ENCODE peak calls at places on chromosomes 12 and 14, in six cellular contexts. One of them, this sample, is unnamed.

GRCh38 chr12:80226576-80226975 is 127.2 kb downstream of the OTOGL start:
- DNase-seq in mucosa of descending colon: no peak
- DNase-seq in psoas muscle: no peak
- DNase-seq in RWPE2: no peak
- DNase-seq in cardiac muscle cell: no peak
- DNase-seq in hepatocyte: no peak
- DNase-seq in this sample: no peak

GRCh38 chr14:76350671-76351070 is 25.3 kb upstream of the ESRRB start:
- DNase-seq in psoas muscle: no peak
- DNase-seq in mucosa of descending colon: no peak
- DNase-seq in cardiac muscle cell: no peak
- DNase-seq in hepatocyte: no peak
- DNase-seq in RWPE2: no peak
- DNase-seq in this sample: no peak

GRCh38 chr12:39672976-39673375 is 53.4 kb upstream of the ABCD2 start:
- DNase-seq in mucosa of descending colon: no peak
- DNase-seq in cardiac muscle cell: no peak
- DNase-seq in hepatocyte: no peak
- DNase-seq in RWPE2: no peak
- DNase-seq in psoas muscle: no peak
- DNase-seq in this sample: no peak

GRCh38 chr12:116604883-116605641 is 45.9 kb downstream of the MAP1LC3B2 start:
- DNase-seq in RWPE2: no peak
- DNase-seq in mucosa of descending colon: no peak
- DNase-seq in psoas muscle: no peak
- DNase-seq in cardiac muscle cell: no peak
- DNase-seq in hepatocyte: no peak
- DNase-seq in this sample: no peak

GRCh38 chr12:131432532-131433260 is 278.2 kb upstream of the SFSWAP start:
- DNase-seq in cardiac muscle cell: no peak
- DNase-seq in psoas muscle: no peak
- DNase-seq in hepatocyte: no peak
- DNase-seq in mucosa of descending colon: no peak
- DNase-seq in RWPE2: no peak
- DNase-seq in this sample: no peak

GRCh38 chr14:36068777-36069534 is 107.6 kb downstream of the PTCSC3 start:
- DNase-seq in RWPE2: no peak
- DNase-seq in cardiac muscle cell: no peak
- DNase-seq in hepatocyte: no peak
- DNase-seq in mucosa of descending colon: no peak
- DNase-seq in psoas muscle: no peak
- DNase-seq in this sample: no peak

GRCh38 chr12:56714431-56714929 is 10.6 kb downstream of the NACA start:
- DNase-seq in cardiac muscle cell: no peak
- DNase-seq in RWPE2: no peak
- DNase-seq in mucosa of descending colon: no peak
- DNase-seq in hepatocyte: no peak
- DNase-seq in psoas muscle: no peak
- DNase-seq in this sample: no peak

GRCh38 chr12:109504068-109504467 is 26.6 kb downstream of the UBE3B start:
- DNase-seq in hepatocyte: no peak
- DNase-seq in RWPE2: no peak
- DNase-seq in psoas muscle: no peak
- DNase-seq in mucosa of descending colon: no peak
- DNase-seq in cardiac muscle cell: no peak
- DNase-seq in this sample: no peak

GRCh38 chr14:36655963-36656768 is 5.5 kb upstream of the PAX9 start:
- DNase-seq in hepatocyte: peak
- DNase-seq in RWPE2: peak
- DNase-seq in mucosa of descending colon: peak
- DNase-seq in psoas muscle: no peak
- DNase-seq in cardiac muscle cell: peak
- DNase-seq in this sample: peak

GRCh38 chr14:49769171-49769570 is 1.2 kb downstream of the KLHDC2 start:
- DNase-seq in cardiac muscle cell: no peak
- DNase-seq in psoas muscle: no peak
- DNase-seq in hepatocyte: no peak
- DNase-seq in RWPE2: no peak
- DNase-seq in mucosa of descending colon: peak
- DNase-seq in this sample: no peak

GRCh38 chr14:82759691-82760090 is 1226.0 kb upstream of the SEL1L start:
- DNase-seq in RWPE2: no peak
- DNase-seq in hepatocyte: no peak
- DNase-seq in mucosa of descending colon: no peak
- DNase-seq in psoas muscle: no peak
- DNase-seq in cardiac muscle cell: no peak
- DNase-seq in this sample: no peak

GRCh38 chr12:107544947-107545346 is 140.7 kb upstream of the PWP1 start:
- DNase-seq in hepatocyte: no peak
- DNase-seq in mucosa of descending colon: no peak
- DNase-seq in cardiac muscle cell: no peak
- DNase-seq in psoas muscle: no peak
- DNase-seq in RWPE2: no peak
- DNase-seq in this sample: no peak

GRCh38 chr14:91350813-91351507 is 66.7 kb downstream of the CCDC88C start:
- DNase-seq in hepatocyte: no peak
- DNase-seq in mucosa of descending colon: no peak
- DNase-seq in psoas muscle: no peak
- DNase-seq in RWPE2: peak
- DNase-seq in cardiac muscle cell: no peak
- DNase-seq in this sample: no peak

GRCh38 chr12:17954788-17955187 is 135.2 kb downstream of the RERGL start:
- DNase-seq in mucosa of descending colon: no peak
- DNase-seq in hepatocyte: no peak
- DNase-seq in cardiac muscle cell: no peak
- DNase-seq in RWPE2: no peak
- DNase-seq in psoas muscle: no peak
- DNase-seq in this sample: no peak

GRCh38 chr12:120199595-120200306 is 1.2 kb downstream of the RPLP0 start:
- DNase-seq in mucosa of descending colon: no peak
- DNase-seq in cardiac muscle cell: no peak
- DNase-seq in psoas muscle: peak
- DNase-seq in RWPE2: no peak
- DNase-seq in hepatocyte: no peak
- DNase-seq in this sample: peak

GRCh38 chr14:24365600-24366374 is 2.2 kb upstream of the NFATC4 start:
- DNase-seq in mucosa of descending colon: peak
- DNase-seq in cardiac muscle cell: peak
- DNase-seq in psoas muscle: peak
- DNase-seq in RWPE2: no peak
- DNase-seq in hepatocyte: peak
- DNase-seq in this sample: peak

GRCh38 chr12:6345319-6346071 is 3.6 kb upstream of the TNFRSF1A start:
- DNase-seq in psoas muscle: no peak
- DNase-seq in cardiac muscle cell: no peak
- DNase-seq in mucosa of descending colon: no peak
- DNase-seq in RWPE2: no peak
- DNase-seq in hepatocyte: peak
- DNase-seq in this sample: no peak

GRCh38 chr12:6961695-6962284 is 8.7 kb downstream of the PHB2 start:
- DNase-seq in psoas muscle: peak
- DNase-seq in cardiac muscle cell: peak
- DNase-seq in RWPE2: peak
- DNase-seq in mucosa of descending colon: peak
- DNase-seq in hepatocyte: peak
- DNase-seq in this sample: peak

GRCh38 chr14:100140452-100141132 is 18.9 kb downstream of the DEGS2 start:
- DNase-seq in hepatocyte: peak
- DNase-seq in psoas muscle: no peak
- DNase-seq in RWPE2: no peak
- DNase-seq in mucosa of descending colon: peak
- DNase-seq in cardiac muscle cell: peak
- DNase-seq in this sample: no peak
- TF ChIP-seq CTCF in hepatocyte: peak
- TF ChIP-seq CTCF in psoas muscle: no peak
- TF ChIP-seq CTCF in RWPE2: no peak
- TF ChIP-seq CTCF in mucosa of descending colon: no peak
- TF ChIP-seq CTCF in cardiac muscle cell: peak
- TF ChIP-seq CTCF in this sample: no peak

GRCh38 chr12:63450821-63451220 is 217.5 kb downstream of the DPY19L2 start:
- DNase-seq in RWPE2: no peak
- DNase-seq in mucosa of descending colon: no peak
- DNase-seq in hepatocyte: no peak
- DNase-seq in cardiac muscle cell: no peak
- DNase-seq in psoas muscle: no peak
- DNase-seq in this sample: no peak
- TF ChIP-seq CTCF in RWPE2: peak
- TF ChIP-seq CTCF in mucosa of descending colon: no peak
- TF ChIP-seq CTCF in hepatocyte: no peak
- TF ChIP-seq CTCF in cardiac muscle cell: no peak
- TF ChIP-seq CTCF in psoas muscle: no peak
- TF ChIP-seq CTCF in this sample: no peak

DNA sequence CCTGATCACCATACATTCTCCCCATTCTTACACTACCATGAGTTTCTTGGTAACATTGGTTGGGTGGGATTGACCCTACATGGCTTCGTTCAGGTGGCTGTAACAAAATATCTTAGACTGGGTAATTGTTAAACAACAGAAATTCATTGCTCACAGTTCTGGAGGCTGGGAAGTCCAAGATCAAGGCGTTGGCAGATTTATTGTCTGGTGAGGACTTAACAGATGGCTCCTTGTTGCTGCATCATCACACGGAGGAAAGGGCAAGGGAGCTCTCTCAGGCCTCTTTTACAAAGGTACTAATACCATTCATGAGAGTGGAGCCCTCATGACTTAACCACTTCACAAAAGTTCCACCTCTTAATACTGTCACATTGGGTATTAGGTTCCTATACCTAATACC is 116.7 kb upstream of the EGLN3 start:
- DNase-seq in hepatocyte: no peak
- DNase-seq in psoas muscle: no peak
- DNase-seq in mucosa of descending colon: no peak
- DNase-seq in RWPE2: no peak
- DNase-seq in cardiac muscle cell: no peak
- DNase-seq in this sample: no peak
- TF ChIP-seq CTCF in hepatocyte: no peak
- TF ChIP-seq CTCF in psoas muscle: no peak
- TF ChIP-seq CTCF in mucosa of descending colon: no peak
- TF ChIP-seq CTCF in RWPE2: no peak
- TF ChIP-seq CTCF in cardiac muscle cell: no peak
- TF ChIP-seq CTCF in this sample: no peak

GRCh38 chr14:22434030-22434429 is 155.0 kb downstream of the DAD1 start:
- DNase-seq in mucosa of descending colon: no peak
- DNase-seq in hepatocyte: no peak
- DNase-seq in psoas muscle: no peak
- DNase-seq in RWPE2: no peak
- DNase-seq in cardiac muscle cell: no peak
- DNase-seq in this sample: no peak
- TF ChIP-seq CTCF in mucosa of descending colon: no peak
- TF ChIP-seq CTCF in hepatocyte: peak
- TF ChIP-seq CTCF in psoas muscle: no peak
- TF ChIP-seq CTCF in RWPE2: no peak
- TF ChIP-seq CTCF in cardiac muscle cell: no peak
- TF ChIP-seq CTCF in this sample: no peak

GRCh38 chr12:11892065-11892391 is 178.7 kb upstream of the BCL2L14 start:
- DNase-seq in RWPE2: no peak
- DNase-seq in psoas muscle: no peak
- DNase-seq in hepatocyte: no peak
- DNase-seq in cardiac muscle cell: peak
- DNase-seq in mucosa of descending colon: no peak
- DNase-seq in this sample: no peak
- TF ChIP-seq CTCF in RWPE2: no peak
- TF ChIP-seq CTCF in psoas muscle: peak
- TF ChIP-seq CTCF in hepatocyte: peak
- TF ChIP-seq CTCF in cardiac muscle cell: peak
- TF ChIP-seq CTCF in mucosa of descending colon: no peak
- TF ChIP-seq CTCF in this sample: peak

DNA sequence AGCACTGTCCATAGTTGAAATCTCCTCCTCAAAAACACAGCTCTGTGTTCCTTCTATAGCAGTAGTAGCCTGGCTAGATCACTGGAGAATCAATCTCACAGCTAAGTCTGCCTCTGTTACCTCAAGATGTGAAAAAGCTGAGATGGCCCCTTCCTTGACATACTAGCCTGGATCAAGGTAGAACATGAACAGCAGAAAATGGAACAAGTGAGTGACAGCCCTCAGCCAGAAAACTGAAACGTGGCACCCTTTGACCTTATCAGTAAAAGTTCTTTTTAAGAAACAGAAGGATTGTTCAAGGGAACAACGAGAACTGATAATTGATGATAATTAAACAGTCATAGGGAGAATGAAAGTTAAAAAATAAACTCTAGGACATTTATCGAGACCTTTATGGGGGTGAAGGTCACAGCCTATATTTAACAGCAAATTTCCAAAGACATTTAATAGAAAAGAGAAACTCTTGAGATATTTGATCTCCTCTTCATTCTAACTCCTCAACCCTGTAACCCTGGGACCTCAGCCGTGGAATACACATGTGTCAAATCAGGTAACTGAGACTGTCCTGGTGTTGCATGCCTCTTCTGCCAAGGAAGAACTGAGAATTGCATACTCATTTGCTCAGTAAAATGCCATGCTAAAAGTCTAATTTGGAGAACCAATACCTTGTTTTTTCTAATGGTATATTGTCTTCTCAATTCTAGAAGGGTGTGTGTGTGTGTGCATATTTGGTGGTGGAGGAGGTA is 258.0 kb upstream of the ATP2B1 start:
- DNase-seq in RWPE2: no peak
- DNase-seq in mucosa of descending colon: no peak
- DNase-seq in psoas muscle: no peak
- DNase-seq in cardiac muscle cell: no peak
- DNase-seq in hepatocyte: no peak
- DNase-seq in this sample: no peak
- TF ChIP-seq CTCF in RWPE2: no peak
- TF ChIP-seq CTCF in mucosa of descending colon: no peak
- TF ChIP-seq CTCF in psoas muscle: no peak
- TF ChIP-seq CTCF in cardiac muscle cell: no peak
- TF ChIP-seq CTCF in hepatocyte: no peak
- TF ChIP-seq CTCF in this sample: no peak

DNA sequence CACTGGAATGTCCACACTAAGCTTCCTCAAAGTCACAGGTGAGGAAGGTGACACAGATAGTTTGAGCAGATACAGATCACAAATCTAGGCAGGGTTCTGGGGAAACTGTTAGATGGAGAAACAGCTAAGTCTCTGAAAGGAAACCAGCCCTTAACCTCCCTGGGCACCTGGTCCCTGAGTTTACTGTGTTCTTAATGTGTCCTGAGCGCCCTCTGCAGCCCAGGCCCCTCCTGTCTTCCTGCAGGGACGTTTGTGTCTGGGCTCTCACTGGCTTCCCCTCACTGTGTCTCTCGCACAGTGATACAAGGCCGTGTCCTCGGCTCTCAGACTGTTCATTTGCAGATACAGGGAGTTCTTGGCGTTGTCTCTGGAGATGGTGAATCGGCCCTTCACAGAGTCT is 684.3 kb downstream of the TMEM121 start:
- DNase-seq in RWPE2: no peak
- DNase-seq in mucosa of descending colon: no peak
- DNase-seq in hepatocyte: no peak
- DNase-seq in psoas muscle: no peak
- DNase-seq in cardiac muscle cell: no peak
- DNase-seq in this sample: no peak
- TF ChIP-seq CTCF in RWPE2: no peak
- TF ChIP-seq CTCF in mucosa of descending colon: no peak
- TF ChIP-seq CTCF in hepatocyte: no peak
- TF ChIP-seq CTCF in psoas muscle: no peak
- TF ChIP-seq CTCF in cardiac muscle cell: no peak
- TF ChIP-seq CTCF in this sample: no peak

DNA sequence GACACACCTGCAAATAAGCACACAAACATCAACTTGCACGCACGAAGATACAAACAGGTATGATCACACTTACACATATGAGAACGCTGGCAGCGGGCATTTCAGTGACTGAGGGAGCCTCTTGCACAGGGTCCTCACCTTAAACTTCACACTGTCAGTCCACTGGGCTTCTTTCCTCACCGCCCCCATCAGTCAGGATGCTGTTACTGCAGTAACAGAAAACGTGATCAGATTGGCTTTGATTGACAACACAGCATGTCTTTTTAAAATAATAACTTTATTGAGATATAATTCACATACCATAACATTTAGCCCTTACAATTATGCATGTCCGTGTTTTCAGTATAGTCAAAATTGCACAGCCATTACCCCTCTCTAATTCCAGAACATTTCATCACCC is 8.2 kb downstream of the CCDC197 start:
- DNase-seq in RWPE2: no peak
- DNase-seq in hepatocyte: no peak
- DNase-seq in cardiac muscle cell: no peak
- DNase-seq in mucosa of descending colon: no peak
- DNase-seq in psoas muscle: no peak
- DNase-seq in this sample: no peak
- TF ChIP-seq CTCF in RWPE2: peak
- TF ChIP-seq CTCF in hepatocyte: peak
- TF ChIP-seq CTCF in cardiac muscle cell: peak
- TF ChIP-seq CTCF in mucosa of descending colon: no peak
- TF ChIP-seq CTCF in psoas muscle: peak
- TF ChIP-seq CTCF in this sample: peak

This sample was measured in AG09319.